ENCODE peak calls at places on chromosomes 7 and 10, in six cellular contexts. One of them, this sample, is unnamed.

GRCh38 chr10:89413398-89413912 is 913 bp upstream of the IFIT5 start:
- DNase-seq in dermis blood vessel endothelial cell: no peak
- DNase-seq in putamen: no peak
- DNase-seq in OCI-LY7: no peak
- DNase-seq in HEK293T: no peak
- DNase-seq in prostate gland: no peak
- DNase-seq in this sample: no peak

GRCh38 chr10:97895915-97896314 is 46.3 kb downstream of the GOLGA7B start:
- DNase-seq in dermis blood vessel endothelial cell: peak
- DNase-seq in HEK293T: no peak
- DNase-seq in prostate gland: no peak
- DNase-seq in putamen: no peak
- DNase-seq in OCI-LY7: no peak
- DNase-seq in this sample: no peak

GRCh38 chr7:96349572-96349971 is 27.7 kb upstream of the SLC25A13 start:
- DNase-seq in dermis blood vessel endothelial cell: no peak
- DNase-seq in HEK293T: no peak
- DNase-seq in OCI-LY7: no peak
- DNase-seq in putamen: no peak
- DNase-seq in prostate gland: peak
- DNase-seq in this sample: no peak

GRCh38 chr10:50326757-50327701 is 75.7 kb upstream of the ASAH2 start:
- DNase-seq in dermis blood vessel endothelial cell: peak
- DNase-seq in OCI-LY7: no peak
- DNase-seq in HEK293T: no peak
- DNase-seq in putamen: peak
- DNase-seq in prostate gland: peak
- DNase-seq in this sample: no peak

GRCh38 chr10:4835494-4835918 is 9.5 kb downstream of the AKR1E2 start:
- DNase-seq in HEK293T: no peak
- DNase-seq in prostate gland: no peak
- DNase-seq in putamen: no peak
- DNase-seq in dermis blood vessel endothelial cell: no peak
- DNase-seq in OCI-LY7: no peak
- DNase-seq in this sample: no peak

GRCh38 chr10:127418536-127419168 is 130.5 kb upstream of the NPS start:
- DNase-seq in prostate gland: no peak
- DNase-seq in OCI-LY7: no peak
- DNase-seq in putamen: no peak
- DNase-seq in dermis blood vessel endothelial cell: no peak
- DNase-seq in HEK293T: no peak
- DNase-seq in this sample: no peak

GRCh38 chr10:92572362-92573090 is 1.4 kb downstream of the IDE start:
- DNase-seq in OCI-LY7: no peak
- DNase-seq in HEK293T: no peak
- DNase-seq in putamen: no peak
- DNase-seq in prostate gland: no peak
- DNase-seq in dermis blood vessel endothelial cell: no peak
- DNase-seq in this sample: no peak

GRCh38 chr10:21510218-21511070 is 15.0 kb downstream of the SKIDA1 start:
- DNase-seq in putamen: no peak
- DNase-seq in HEK293T: no peak
- DNase-seq in dermis blood vessel endothelial cell: no peak
- DNase-seq in OCI-LY7: no peak
- DNase-seq in prostate gland: no peak
- DNase-seq in this sample: no peak

GRCh38 chr10:129883029-129883428 is 81.0 kb downstream of the EBF3 start:
- DNase-seq in HEK293T: no peak
- DNase-seq in dermis blood vessel endothelial cell: no peak
- DNase-seq in putamen: no peak
- DNase-seq in prostate gland: no peak
- DNase-seq in OCI-LY7: no peak
- DNase-seq in this sample: no peak

GRCh38 chr7:28207486-28208158 is 27.0 kb upstream of the JAZF1 start:
- DNase-seq in OCI-LY7: peak
- DNase-seq in putamen: no peak
- DNase-seq in dermis blood vessel endothelial cell: peak
- DNase-seq in prostate gland: no peak
- DNase-seq in HEK293T: no peak
- DNase-seq in this sample: no peak